ENCODE peak calls at places on chromosome 11, in four cellular contexts. G, L, P and T are unnamed samples.
A peak's percentile ranks its signal among the peaks of the same experiment; 100 is the strongest.

GRCh38 chr11:116312560-116313340 is 460.0 kb downstream of the BUD13 start:
- DNase-seq in L (no peak), P (peak; percentile 62), G (peak; percentile 65), T (no peak)

GRCh38 chr11:130726234-130726559 is 190.1 kb downstream of the SNX19 start:
- DNase-seq in P (peak; percentile 73), L (no peak), G (peak; percentile 25), T (no peak)

GRCh38 chr11:120147950-120148270 is 10.0 kb upstream of the TRIM29 start:
- DNase-seq in P (no peak), L (no peak), G (no peak), T (no peak)

GRCh38 chr11:46554205-46555162 is 39.3 kb downstream of the AMBRA1 start:
- DNase-seq in L (no peak), G (peak; percentile 55), P (no peak), T (no peak)

GRCh38 chr11:34745209-34745608 is 124.3 kb downstream of the EHF start:
- DNase-seq in G (no peak), P (no peak), L (no peak), T (no peak)

GRCh38 chr11:102177974-102178631 is 67.9 kb downstream of the YAP1 start:
- DNase-seq in G (no peak), L (no peak), P (peak; percentile 39), T (no peak)

GRCh38 chr11:12087075-12087775 is 23.2 kb upstream of the MICAL2 start:
- DNase-seq in L (no peak), P (no peak), G (no peak), T (no peak)

GRCh38 chr11:103700605-103701004 is 335.8 kb upstream of the DDI1 start:
- DNase-seq in P (no peak), G (no peak), L (no peak), T (no peak)

GRCh38 chr11:126062679-126063509 is at the start of gene CDON:
- DNase-seq in G (peak; percentile 91), L (peak; percentile 92), P (peak; percentile 86), T (peak; percentile 80)

GRCh38 chr11:26201411-26201810 is 130.5 kb upstream of the ANO3 start:
- DNase-seq in P (no peak), L (no peak), G (no peak), T (no peak)

GRCh38 chr11:64122411-64123101 is 43.4 kb downstream of the MACROD1 start:
- DNase-seq in G (no peak), P (no peak), L (no peak), T (no peak)

GRCh38 chr11:119759324-119759723 is 30.3 kb upstream of the NECTIN1 start:
- DNase-seq in P (no peak), G (no peak), L (no peak), T (no peak)

GRCh38 chr11:45409587-45409986 is 123.4 kb upstream of the SYT13 start:
- DNase-seq in P (no peak), G (no peak), L (no peak), T (no peak)

GRCh38 chr11:124762077-124762623 is at the start of gene ESAM:
- DNase-seq in L (peak; percentile 82), G (no peak), P (no peak), T (no peak)

GRCh38 chr11:74268451-74268850 is 43.0 kb downstream of the P4HA3 start:
- DNase-seq in L (no peak), P (no peak), G (no peak), T (no peak)

GRCh38 chr11:131195801-131196517 is 174.5 kb upstream of the NTM start:
- DNase-seq in L (no peak), P (peak; percentile 41), G (no peak), T (no peak)

GRCh38 chr11:88174627-88175003 is 628 bp downstream of the RAB38 start:
- DNase-seq in P (peak; percentile 58), L (peak; percentile 38), G (peak; percentile 31), T (no peak)

GRCh38 chr11:108561535-108561991 is 32.0 kb downstream of the EXPH5 start:
- DNase-seq in L (no peak), P (no peak), G (no peak), T (no peak)

GRCh38 chr11:100821198-100821597 is 134.1 kb downstream of the ARHGAP42 start:
- DNase-seq in P (no peak), G (no peak), L (no peak), T (no peak)

GRCh38 chr11:32555885-32556284 is 27.7 kb upstream of the EIF3M start:
- DNase-seq in G (no peak), L (no peak), P (no peak), T (no peak)

GRCh38 chr11:68843703-68844312 is 2.1 kb upstream of the CPT1A start:
- DNase-seq in P (peak; percentile 72), L (peak; percentile 86), G (no peak), T (no peak)
- TF ChIP-seq CTCF in P (peak; percentile 83), L (peak; percentile 77), G (peak; percentile 56), T (no peak)

GRCh38 chr11:14902650-14903350 is 10.8 kb upstream of the CYP2R1 start:
- DNase-seq in G (no peak), P (no peak), L (no peak), T (no peak)

GRCh38 chr11:14906614-14907392 is 14.8 kb upstream of the CYP2R1 start:
- DNase-seq in L (peak; percentile 8), P (no peak), G (no peak), T (no peak)

GRCh38 chr11:14907411-14908213 is 15.6 kb upstream of the CYP2R1 start:
- DNase-seq in L (peak; percentile 55), P (peak; percentile 40), G (peak; percentile 80), T (no peak)

GRCh38 chr11:14904745-14905103 is 12.7 kb upstream of the CYP2R1 start:
- DNase-seq in P (no peak), L (peak; percentile 72), G (peak; percentile 67), T (peak; percentile 43)

DNA sequence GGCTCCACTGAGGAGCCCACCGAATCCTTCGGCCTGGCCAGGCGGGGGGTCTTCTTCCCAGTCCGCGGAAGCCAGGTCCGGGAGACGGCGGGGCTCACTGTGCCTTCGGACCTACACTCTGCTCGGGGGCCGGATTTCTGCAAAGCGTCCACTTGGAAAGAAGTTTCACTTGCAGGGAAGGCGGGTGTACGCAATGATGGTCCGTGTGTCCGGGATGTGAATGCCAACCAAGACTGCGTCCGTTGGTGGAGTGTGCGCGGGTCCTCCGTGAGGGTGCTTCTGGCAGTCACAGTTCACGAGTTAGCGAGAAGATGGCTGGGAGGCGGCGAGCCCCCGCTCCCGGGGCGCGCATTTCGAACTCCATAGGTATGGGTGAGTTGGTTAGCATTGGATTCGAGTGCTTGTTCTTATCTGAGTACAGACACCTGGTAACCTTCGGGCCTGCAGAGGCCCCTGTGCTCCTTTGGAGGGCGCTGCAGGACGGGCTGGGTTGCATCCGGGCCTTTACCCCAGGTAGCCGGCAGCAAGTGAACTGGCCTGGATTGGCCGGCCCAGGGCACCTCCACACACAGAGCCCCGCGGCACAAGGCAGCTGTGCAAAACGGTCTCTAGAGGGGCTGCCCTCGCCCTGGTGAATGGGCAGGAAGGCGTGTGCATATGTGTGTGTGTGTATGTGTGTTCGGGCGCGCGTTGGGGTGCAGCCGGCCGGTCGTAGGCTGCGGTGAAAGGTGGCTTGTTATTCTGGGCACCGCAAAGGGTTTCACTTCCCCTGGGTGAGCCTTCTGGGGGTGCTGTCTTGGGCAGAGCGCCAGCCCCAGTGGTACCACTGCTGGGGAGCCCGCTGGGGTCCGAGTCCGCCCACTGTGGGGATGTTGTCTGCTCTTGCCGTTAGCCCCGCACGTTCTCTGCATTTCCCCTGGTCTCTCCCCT is 13.3 kb upstream of the CYP2R1 start:
- DNase-seq in P (no peak), L (peak; percentile 84), G (peak; percentile 30), T (peak; percentile 27)
- TF ChIP-seq CTCF in P (no peak), L (peak; percentile 66), G (peak; percentile 54), T (no peak)

GRCh38 chr11:17548444-17548843 is 1.4 kb downstream of the OTOG start:
- DNase-seq in P (no peak), L (no peak), G (no peak), T (no peak)

GRCh38 chr11:17550455-17551346 is 3.6 kb downstream of the OTOG start:
- DNase-seq in L (no peak), G (no peak), P (no peak), T (no peak)

GRCh38 chr11:17546240-17546639 is 819 bp upstream of the OTOG start:
- DNase-seq in L (no peak), G (no peak), P (no peak), T (no peak)

GRCh38 chr11:17547051-17547577 is at the start of gene OTOG:
- DNase-seq in L (no peak), G (no peak), P (no peak), T (no peak)

DNA sequence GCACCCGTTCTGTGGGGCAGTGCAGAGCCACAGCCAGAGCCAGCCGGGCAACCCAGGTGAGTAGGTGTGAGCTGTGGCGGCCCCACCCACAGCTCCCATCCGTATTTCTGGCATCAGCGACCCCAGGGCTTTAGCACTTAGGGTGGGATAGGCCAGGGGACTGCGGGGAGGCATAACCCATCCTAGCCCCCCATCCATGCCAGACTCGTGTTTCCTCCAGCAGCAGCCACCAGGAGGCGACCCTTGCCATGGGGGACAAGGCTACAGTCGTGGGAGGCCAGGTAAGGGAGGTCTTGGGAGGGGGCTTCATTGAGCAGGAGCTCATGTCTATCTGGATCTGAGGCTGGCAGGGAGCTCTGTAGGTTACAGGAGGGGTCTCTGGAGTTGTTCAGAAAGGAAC is 873 bp downstream of the OTOG start:
- DNase-seq in L (no peak), P (no peak), G (no peak), T (no peak)
- TF ChIP-seq CTCF in L (peak; percentile 8), P (no peak), G (no peak), T (no peak)

GRCh38 chr11:129315781-129316579 is 59.7 kb upstream of the BARX2 start:
- DNase-seq in G (no peak), L (no peak), P (peak; percentile 75), T (no peak)
- TF ChIP-seq CTCF in G (no peak), L (no peak), P (no peak), T (no peak)

GRCh38 chr11:1230456-1231395 is 7.9 kb downstream of the MUC5B start:
- DNase-seq in P (no peak), L (no peak), G (no peak), T (peak; percentile 6)
- TF ChIP-seq CTCF in P (no peak), L (no peak), G (no peak), T (no peak)

DNA sequence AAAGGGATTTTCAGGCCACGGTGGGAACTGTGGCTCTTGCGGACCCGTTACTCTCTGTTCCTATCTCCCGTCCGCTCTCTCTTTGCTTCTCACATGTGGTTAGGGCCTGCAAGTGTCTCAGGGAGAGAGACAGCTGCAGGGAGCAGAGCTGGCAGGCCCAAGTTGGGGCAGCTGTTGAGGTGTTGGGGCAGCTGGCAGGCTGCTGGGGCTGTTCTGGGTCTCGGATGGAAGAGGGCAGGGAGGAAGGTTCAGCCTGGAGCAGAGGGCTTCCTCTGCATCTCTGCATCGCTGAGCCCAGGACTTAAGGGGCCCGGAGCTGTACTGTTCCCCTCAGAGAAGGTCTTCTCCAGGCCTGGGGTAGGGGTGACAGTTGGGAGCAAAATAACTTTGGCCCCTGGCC is 2.6 kb upstream of the CNIH2 start:
- DNase-seq in G (no peak), L (no peak), P (no peak), T (no peak)
- TF ChIP-seq CTCF in G (no peak), L (no peak), P (no peak), T (no peak)